ENCODE peak calls at places on chromosomes 11 and 22, in four cellular contexts. M, T, B and F are unnamed samples.

GRCh38 chr22:29300807-29301601 is 5.4 kb upstream of the GAS2L1 start:
- DNase-seq in M (no peak), B (no peak), T (no peak), F (no peak)

GRCh38 chr11:70353329-70353728 is 45.0 kb upstream of the CTTN start:
- DNase-seq in T (no peak), B (no peak), M (no peak), F (no peak)

GRCh38 chr22:31615481-31615840 is 46.6 kb downstream of the PISD start:
- DNase-seq in M (no peak), B (no peak), T (peak; percentile 32), F (no peak)

GRCh38 chr11:105780781-105781525 is 171.1 kb downstream of the GRIA4 start:
- DNase-seq in M (no peak), B (no peak), T (no peak), F (no peak)

GRCh38 chr11:19844012-19844411 is 131.4 kb downstream of the NAV2 start:
- DNase-seq in B (no peak), M (no peak), T (no peak), F (no peak)

GRCh38 chr11:123202155-123202714 is 7.2 kb upstream of the CLMP start:
- DNase-seq in B (no peak), M (no peak), T (no peak), F (peak; percentile 76)

GRCh38 chr11:62592216-62592815 is 993 bp upstream of the TUT1 start:
- DNase-seq in B (no peak), M (no peak), T (peak; percentile 22), F (no peak)

GRCh38 chr11:2265854-2266585 is 4.4 kb downstream of the ASCL2 start:
- DNase-seq in B (peak; percentile 10), T (no peak), M (no peak), F (peak; percentile 55)

GRCh38 chr11:111770581-111771134 is 4.5 kb upstream of the PPP2R1B start:
- DNase-seq in T (no peak), B (no peak), M (peak; percentile 39), F (no peak)

GRCh38 chr11:70099578-70100282 is 21.6 kb downstream of the ANO1 start:
- DNase-seq in M (no peak), T (peak; percentile 74), B (no peak), F (no peak)

GRCh38 chr11:102230186-102230585 is 87.1 kb upstream of the BIRC3 start:
- DNase-seq in T (no peak), B (no peak), M (no peak), F (no peak)

GRCh38 chr11:82995754-82996398 is 75.8 kb downstream of the RAB30 start:
- DNase-seq in M (peak; percentile 51), T (no peak), B (no peak), F (no peak)

GRCh38 chr11:34464591-34465036 is 25.9 kb downstream of the CAT start:
- DNase-seq in T (no peak), M (no peak), B (no peak), F (no peak)

GRCh38 chr11:68025047-68025446 is 5.4 kb upstream of the NDUFS8 start:
- DNase-seq in M (no peak), T (no peak), B (no peak), F (no peak)

GRCh38 chr11:77175021-77175842 is 47.2 kb downstream of the MYO7A start:
- DNase-seq in M (no peak), T (peak; percentile 53), B (no peak), F (no peak)

GRCh38 chr11:70381350-70381749 is 17.0 kb upstream of the CTTN start:
- DNase-seq in B (no peak), T (no peak), M (no peak), F (no peak)

GRCh38 chr11:112523917-112524316 is 263.3 kb upstream of the PLET1 start:
- DNase-seq in M (no peak), T (no peak), B (no peak), F (no peak)

GRCh38 chr11:133966924-133967598 is 10.3 kb upstream of the IGSF9B start:
- DNase-seq in T (no peak), B (peak; percentile 38), M (no peak), F (no peak)

GRCh38 chr11:19832166-19832750 is 119.6 kb downstream of the NAV2 start:
- DNase-seq in M (no peak), T (no peak), B (no peak), F (no peak)

GRCh38 chr11:131888230-131888826 is 517.9 kb downstream of the NTM start:
- DNase-seq in B (no peak), M (peak; percentile 90), T (no peak), F (no peak)

GRCh38 chr11:9906043-9906791 is 242.3 kb downstream of the SWAP70 start:
- DNase-seq in M (peak; percentile 81), T (no peak), B (no peak), F (no peak)

GRCh38 chr11:1992111-1992510 is 5.5 kb downstream of the H19 start:
- DNase-seq in T (peak; percentile 38), B (no peak), M (no peak), F (peak; percentile 44)

GRCh38 chr22:27456696-27457503 is 344.7 kb downstream of the MN1 start:
- DNase-seq in M (peak; percentile 94), T (peak; percentile 4), B (no peak), F (no peak)

GRCh38 chr11:75244052-75244814 is 3.7 kb downstream of the TPBGL start:
- DNase-seq in T (no peak), B (peak; percentile 22), M (no peak), F (no peak)

GRCh38 chr11:122751298-122752070 is 86.8 kb upstream of the CRTAM start:
- DNase-seq in M (peak; percentile 59), T (no peak), B (no peak), F (no peak)

GRCh38 chr11:77377734-77378133 is 76.2 kb upstream of the GDPD4 start:
- DNase-seq in T (no peak), B (no peak), M (no peak), F (no peak)

GRCh38 chr11:11250470-11250869 is 102.6 kb downstream of the CSNK2A3 start:
- DNase-seq in M (no peak), B (no peak), T (no peak), F (no peak)

GRCh38 chr22:41106122-41106968 is 14.0 kb downstream of the EP300 start:
- DNase-seq in B (no peak), M (peak; percentile 9), T (no peak), F (no peak)

GRCh38 chr11:128289048-128289447 is 298.3 kb downstream of the ETS1 start:
- DNase-seq in B (no peak), M (no peak), T (no peak), F (no peak)

GRCh38 chr22:32378703-32379272 is 21.1 kb downstream of the RFPL3 start:
- DNase-seq in T (no peak), B (no peak), M (peak; percentile 31), F (no peak)

GRCh38 chr11:68412593-68413475 is 47.7 kb upstream of the PPP6R3 start:
- DNase-seq in B (no peak), M (no peak), T (no peak), F (no peak)

GRCh38 chr11:34787899-34788298 is 128.3 kb downstream of the APIP start:
- DNase-seq in T (no peak), M (no peak), B (no peak), F (no peak)

GRCh38 chr11:68931911-68932310 is 28.2 kb downstream of the IGHMBP2 start:
- DNase-seq in B (no peak), T (peak; percentile 13), M (no peak), F (no peak)

GRCh38 chr11:62565100-62565802 is 8.4 kb downstream of the EEF1G start:
- DNase-seq in T (no peak), B (no peak), M (no peak), F (no peak)

GRCh38 chr11:11163256-11163655 is 189.8 kb downstream of the CSNK2A3 start:
- DNase-seq in M (no peak), B (no peak), T (no peak), F (no peak)

GRCh38 chr11:91374794-91375193 is 849.8 kb upstream of the FAT3 start:
- DNase-seq in M (no peak), T (no peak), B (no peak), F (no peak)
- H3K4me1 ChIP-seq in M (no peaks in the 10 kb centered on the region), T (no peaks in the 10 kb centered on the region), B (no peaks in the 10 kb centered on the region), F (no peaks in the 10 kb centered on the region)

GRCh38 chr11:86355256-86355655 is 19.4 kb upstream of the CCDC81 start:
- DNase-seq in T (no peak), M (no peak), B (no peak), F (no peak)
- TF ChIP-seq CTCF in T (no peak), M (no peak), B (no peak), F (no peak)

GRCh38 chr22:44184006-44184405 is 3.3 kb downstream of the PARVG start:
- DNase-seq in M (no peak), T (peak; percentile 21), B (no peak), F (no peak)
- H3K4me1 ChIP-seq in M (no peaks in the 10 kb centered on the region), T (no peaks in the 10 kb centered on the region), B (no peaks in the 10 kb centered on the region), F (no peaks in the 10 kb centered on the region)

GRCh38 chr22:38213319-38214247 is 11.8 kb downstream of the MAFF start:
- DNase-seq in M (no peak), T (no peak), B (no peak), F (no peak)

GRCh38 chr22:38212442-38212841 is 10.6 kb downstream of the MAFF start:
- DNase-seq in M (no peak), T (no peak), B (no peak), F (no peak)

GRCh38 chr22:38215156-38216038 is 13.6 kb downstream of the MAFF start:
- DNase-seq in T (no peak), M (no peak), B (no peak), F (no peak)

GRCh38 chr22:38211556-38211955 is 9.8 kb downstream of the MAFF start:
- DNase-seq in B (no peak), M (no peak), T (no peak), F (no peak)

DNA sequence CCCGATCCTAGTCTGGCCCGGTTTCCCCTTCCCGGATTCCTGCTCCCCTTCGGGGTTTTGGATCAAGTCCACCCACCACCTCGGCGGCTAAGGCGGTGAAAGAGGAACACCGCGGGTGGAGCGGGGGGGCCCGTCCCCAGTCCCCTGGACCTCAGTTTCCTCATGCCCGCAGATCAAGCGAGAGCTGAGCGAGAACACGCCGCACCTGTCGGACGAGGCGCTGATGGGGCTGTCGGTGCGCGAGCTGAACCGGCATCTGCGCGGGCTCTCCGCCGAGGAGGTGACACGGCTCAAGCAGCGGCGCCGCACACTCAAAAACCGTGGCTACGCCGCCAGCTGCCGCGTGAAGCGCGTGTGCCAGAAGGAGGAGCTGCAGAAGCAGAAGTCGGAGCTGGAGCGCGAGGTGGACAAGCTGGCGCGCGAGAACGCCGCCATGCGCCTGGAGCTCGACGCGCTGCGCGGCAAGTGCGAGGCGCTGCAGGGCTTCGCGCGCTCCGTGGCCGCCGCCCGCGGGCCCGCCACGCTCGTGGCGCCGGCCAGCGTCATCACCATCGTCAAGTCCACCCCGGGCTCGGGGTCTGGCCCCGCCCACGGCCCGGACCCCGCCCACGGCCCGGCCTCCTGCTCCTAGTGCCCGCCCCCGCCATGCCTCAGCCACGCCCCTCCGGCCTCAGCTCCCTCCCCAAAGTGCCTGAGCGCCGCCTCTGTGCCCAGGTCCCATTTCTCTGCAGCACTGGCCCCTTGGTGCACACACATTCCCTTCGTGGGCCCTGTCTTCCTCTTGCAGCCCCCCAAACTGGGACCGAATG is 12.7 kb downstream of the MAFF start:
- DNase-seq in B (peak; percentile 63), T (peak; percentile 91), M (no peak), F (peak; percentile 69)
- TF ChIP-seq CTCF in B (no peak), T (peak; percentile 11), M (no peak), F (peak; percentile 44)